ENCODE peak calls at places on chromosomes 2 and 18, in ten cellular contexts. B, T, Y, C, U, K, E, D, G and A are unnamed samples.

GRCh38 chr2:30935795-30936194 is 128.5 kb upstream of the CAPN13 start:
- DNase-seq in B (no peak), T (no peak), Y (no peak), C (no peak), U (no peak), K (no peak), E (no peak), D (no peak), G (no peak), A (no peak)

GRCh38 chr2:73698101-73698500 is 39.0 kb downstream of the TPRKB start:
- DNase-seq in B (no peak), T (no peak), Y (no peak), C (no peak), U (no peak), K (no peak), E (no peak), D (no peak), G (no peak), A (no peak)

GRCh38 chr2:208326016-208326415 is 60.0 kb downstream of the PIKFYVE start:
- DNase-seq in B (no peak), T (no peak), Y (no peak), C (no peak), U (no peak), K (no peak), E (no peak), D (no peak), G (no peak), A (no peak)

GRCh38 chr2:69524799-69525198 is 87.6 kb upstream of the NFU1 start:
- DNase-seq in B (no peak), T (no peak), Y (no peak), C (no peak), U (no peak), K (no peak), E (no peak), D (no peak), G (no peak), A (no peak)

GRCh38 chr2:190327995-190328394 is 8.4 kb upstream of the HIBCH start:
- DNase-seq in B (no peak), T (no peak), Y (no peak), C (no peak), U (no peak), K (no peak), E (no peak), D (no peak), G (no peak), A (no peak)

GRCh38 chr2:177263451-177264208 is 897 bp downstream of the NFE2L2 start:
- DNase-seq in B (peak), T (peak), Y (peak), C (peak), U (peak), K (peak), E (peak), D (peak), G (peak), A (peak)

GRCh38 chr2:57516740-57517340 is 529.8 kb upstream of the VRK2 start:
- DNase-seq in B (no peak), T (peak), Y (peak), C (no peak), U (peak), K (no peak), E (peak), D (peak), G (peak), A (peak)

GRCh38 chr2:88808083-88808482 is 116.6 kb downstream of the RPIA start:
- DNase-seq in B (no peak), T (no peak), Y (no peak), C (no peak), U (no peak), K (no peak), E (no peak), D (no peak), G (no peak), A (no peak)

GRCh38 chr2:120526047-120526562 is 180.2 kb downstream of the INHBB start:
- DNase-seq in B (no peak), T (no peak), Y (no peak), C (no peak), U (no peak), K (no peak), E (no peak), D (no peak), G (no peak), A (peak)

GRCh38 chr2:160157861-160158813 is 41.9 kb downstream of the ITGB6 start:
- DNase-seq in B (no peak), T (no peak), Y (no peak), C (no peak), U (no peak), K (no peak), E (no peak), D (peak), G (peak), A (no peak)

GRCh38 chr2:52431352-52431760 is 1336.2 kb upstream of the CHAC2 start:
- DNase-seq in B (no peak), T (no peak), Y (no peak), C (peak), U (no peak), K (no peak), E (no peak), D (no peak), G (no peak), A (no peak)

GRCh38 chr2:50922506-50922905 is 109.4 kb downstream of the NRXN1 start:
- DNase-seq in B (no peak), T (no peak), Y (no peak), C (no peak), U (no peak), K (no peak), E (no peak), D (no peak), G (no peak), A (no peak)

GRCh38 chr18:6729247-6730091 is at the start of gene ARHGAP28:
- DNase-seq in B (no peak), T (peak), Y (peak), C (peak), U (no peak), K (peak), E (no peak), D (peak), G (peak), A (peak)

GRCh38 chr2:172086349-172087190 is 1.3 kb downstream of the DLX1 start:
- DNase-seq in B (peak), T (peak), Y (no peak), C (no peak), U (peak), K (no peak), E (peak), D (peak), G (peak), A (peak)

GRCh38 chr18:59927246-59927825 is 27.5 kb downstream of the PMAIP1 start:
- DNase-seq in B (no peak), T (no peak), Y (no peak), C (peak), U (no peak), K (no peak), E (no peak), D (no peak), G (no peak), A (no peak)

GRCh38 chr2:78457269-78457668 is 568.2 kb upstream of the REG3G start:
- DNase-seq in B (no peak), T (no peak), Y (no peak), C (no peak), U (no peak), K (no peak), E (no peak), D (no peak), G (no peak), A (no peak)

GRCh38 chr2:112152476-112153178 is 14.4 kb downstream of the FBLN7 start:
- DNase-seq in B (no peak), T (no peak), Y (no peak), C (no peak), U (no peak), K (no peak), E (no peak), D (no peak), G (no peak), A (no peak)

GRCh38 chr2:209425082-209426071 is 1.5 kb downstream of the MAP2 start:
- DNase-seq in B (no peak), T (peak), Y (no peak), C (no peak), U (no peak), K (no peak), E (peak), D (peak), G (peak), A (peak)

GRCh38 chr2:13193900-13194299 is 477.2 kb downstream of the TRIB2 start:
- DNase-seq in B (no peak), T (no peak), Y (peak), C (peak), U (no peak), K (no peak), E (no peak), D (peak), G (peak), A (peak)